ENCODE peak calls at places on chromosomes 11 and 22, in seven cellular contexts. F is breast epithelium; S is DMS79; Q is stimulated activated CD8-positive, alpha-beta memory T cell treated with anti-CD3 and anti-CD28 coated beads, Interleukin-15, amount 100 ng/mL, for 4 hours; W is neural crest cell; O is ELF-1; X is mucosa of gallbladder. G is an unnamed sample.

GRCh38 chr11:61129608-61130523 is 27.6 kb downstream of the CD5 start:
- DNase-seq in F (peak), S (no peak), Q (peak), W (peak), O (peak), X (peak), G (no peak)

GRCh38 chr22:30640361-30640760 is 4.8 kb downstream of the SLC35E4 start:
- DNase-seq in F (no peak), S (no peak), Q (no peak), W (no peak), O (no peak), X (no peak), G (no peak)

GRCh38 chr11:95066721-95067041 is at the start of gene SRSF8:
- DNase-seq in F (no peak), S (peak), Q (no peak), W (no peak), O (no peak), X (no peak), G (no peak)

GRCh38 chr11:4636136-4636535 is 1.1 kb upstream of the OR51D1 start:
- DNase-seq in F (no peak), S (no peak), Q (no peak), W (no peak), O (no peak), X (no peak), G (no peak)

GRCh38 chr11:35525501-35526175 is at the start of gene PAMR1:
- DNase-seq in F (peak), S (peak), Q (no peak), W (no peak), O (peak), X (peak), G (no peak)

GRCh38 chr22:24772493-24773220 is 1.9 kb downstream of the PIWIL3 start:
- DNase-seq in F (no peak), S (no peak), Q (no peak), W (no peak), O (peak), X (no peak), G (no peak)

GRCh38 chr11:2898366-2899079 is 12.9 kb upstream of the CDKN1C start:
- DNase-seq in F (no peak), S (no peak), Q (peak), W (no peak), O (no peak), X (peak), G (no peak)

GRCh38 chr11:113273720-113274119 is 40.7 kb upstream of the TTC12 start:
- DNase-seq in F (no peak), S (no peak), Q (no peak), W (no peak), O (peak), X (no peak), G (no peak)

GRCh38 chr11:17350455-17351170 is 987 bp upstream of the NCR3LG1 start:
- DNase-seq in F (no peak), S (no peak), Q (no peak), W (no peak), O (no peak), X (no peak), G (no peak)

GRCh38 chr11:105577645-105578044 is 32.2 kb upstream of the GRIA4 start:
- DNase-seq in F (no peak), S (no peak), Q (no peak), W (no peak), O (no peak), X (no peak), G (no peak)

GRCh38 chr11:118565062-118565461 is 669 bp downstream of the IFT46 start:
- DNase-seq in F (peak), S (no peak), Q (no peak), W (no peak), O (no peak), X (no peak), G (no peak)

GRCh38 chr11:44708063-44708462 is 18.7 kb upstream of the TSPAN18 start:
- DNase-seq in F (no peak), S (no peak), Q (no peak), W (no peak), O (no peak), X (no peak), G (no peak)

GRCh38 chr11:12439615-12440014 is 62.2 kb downstream of the PARVA start:
- DNase-seq in F (no peak), S (no peak), Q (no peak), W (no peak), O (peak), X (no peak), G (no peak)

GRCh38 chr11:111598546-111598945 is 3.7 kb upstream of the SIK2 start:
- DNase-seq in F (no peak), S (no peak), Q (no peak), W (no peak), O (no peak), X (no peak), G (no peak)

GRCh38 chr11:117916956-117917355 is 12.2 kb downstream of the TMPRSS13 start:
- DNase-seq in F (no peak), S (no peak), Q (no peak), W (no peak), O (no peak), X (no peak), G (no peak)

GRCh38 chr11:67389477-67389876 is 2.3 kb upstream of the RAD9A start:
- DNase-seq in F (no peak), S (no peak), Q (no peak), W (peak), O (peak), X (no peak), G (no peak)

GRCh38 chr22:38572065-38572464 is 2.1 kb upstream of the DMC1 start:
- DNase-seq in F (no peak), S (no peak), Q (no peak), W (peak), O (no peak), X (peak), G (peak)

GRCh38 chr22:40237241-40237640 is 59.5 kb downstream of the TNRC6B start:
- DNase-seq in F (no peak), S (no peak), Q (no peak), W (no peak), O (no peak), X (no peak), G (no peak)

GRCh38 chr11:100738701-100739100 is 51.6 kb downstream of the ARHGAP42 start:
- DNase-seq in F (no peak), S (no peak), Q (no peak), W (no peak), O (no peak), X (no peak), G (no peak)

GRCh38 chr11:8905528-8906165 is 5.3 kb upstream of the AKIP1 start:
- DNase-seq in F (no peak), S (no peak), Q (no peak), W (no peak), O (no peak), X (no peak), G (no peak)

GRCh38 chr11:110184974-110185597 is 91.9 kb downstream of the ZC3H12C start:
- DNase-seq in F (no peak), S (no peak), Q (no peak), W (no peak), O (no peak), X (peak), G (no peak)

GRCh38 chr11:79333381-79333780 is 107.4 kb downstream of the TENM4 start:
- DNase-seq in F (no peak), S (no peak), Q (no peak), W (no peak), O (no peak), X (no peak), G (no peak)

GRCh38 chr11:6298605-6299004 is 21.7 kb downstream of the CAVIN3 start:
- DNase-seq in F (no peak), S (no peak), Q (no peak), W (no peak), O (peak), X (peak), G (no peak)

GRCh38 chr11:65718531-65718930 is 2.1 kb downstream of the RNASEH2C start:
- DNase-seq in F (no peak), S (no peak), Q (no peak), W (no peak), O (no peak), X (no peak), G (no peak)

GRCh38 chr11:26783997-26784396 is 62.1 kb upstream of the SLC5A12 start:
- DNase-seq in F (no peak), S (no peak), Q (no peak), W (no peak), O (no peak), X (no peak), G (no peak)

GRCh38 chr11:416757-417621 is 2.2 kb upstream of the SIGIRR start:
- DNase-seq in F (no peak), S (no peak), Q (no peak), W (no peak), O (peak), X (no peak), G (no peak)

GRCh38 chr11:115916596-115916995 is 412.4 kb upstream of the CADM1 start:
- DNase-seq in F (no peak), S (peak), Q (no peak), W (no peak), O (no peak), X (no peak), G (no peak)

GRCh38 chr11:85123752-85124231 is 503.4 kb downstream of the DLG2 start:
- DNase-seq in F (no peak), S (no peak), Q (no peak), W (no peak), O (no peak), X (no peak), G (no peak)

GRCh38 chr11:63945482-63946163 is 6.8 kb downstream of the NAA40 start:
- DNase-seq in F (peak), S (peak), Q (no peak), W (peak), O (peak), X (peak), G (peak)

GRCh38 chr11:58629857-58630256 is 7.4 kb downstream of the CNTF start:
- DNase-seq in F (no peak), S (no peak), Q (no peak), W (no peak), O (peak), X (no peak), G (no peak)

GRCh38 chr22:50167689-50168489 is 2.6 kb upstream of the PANX2 start:
- DNase-seq in F (no peak), S (no peak), Q (no peak), W (no peak), O (no peak), X (no peak), G (no peak)

GRCh38 chr11:102330226-102330625 is 12.9 kb downstream of the BIRC3 start:
- DNase-seq in F (no peak), S (no peak), Q (no peak), W (no peak), O (no peak), X (no peak), G (no peak)

GRCh38 chr22:20777420-20778177 is 3.7 kb downstream of the SERPIND1 start:
- DNase-seq in F (no peak), S (peak), Q (no peak), W (no peak), O (peak), X (peak), G (no peak)

G was measured in cerebellar nuclear complex.